ENCODE peak calls at places on chromosomes 5 and 9, in eight cellular contexts. Q, R, T, A, D, P, J and I are unnamed samples.

GRCh38 chr9:91038483-91039124 is 237.0 kb downstream of the SYK start:
- DNase-seq in Q (no peak), R (no peak), T (no peak), A (no peak), D (no peak), P (no peak), J (no peak), I (no peak)

GRCh38 chr5:67305913-67306710 is 109.5 kb upstream of the CD180 start:
- DNase-seq in Q (no peak), R (no peak), T (peak; percentile 56), A (no peak), D (no peak), P (no peak), J (no peak), I (peak; percentile 19)

GRCh38 chr5:122465086-122465485 is 153.0 kb downstream of the SNCAIP start:
- DNase-seq in Q (no peak), R (no peak), T (no peak), A (no peak), D (no peak), P (no peak), J (no peak), I (no peak)

GRCh38 chr5:142913728-142914338 is 143.7 kb downstream of the ARHGAP26 start:
- DNase-seq in Q (no peak), R (no peak), T (no peak), A (no peak), D (no peak), P (no peak), J (no peak), I (no peak)

GRCh38 chr5:17898766-17899165 is 264.5 kb downstream of the TAF11L14 start:
- DNase-seq in Q (no peak), R (no peak), T (no peak), A (no peak), D (no peak), P (no peak), J (no peak), I (no peak)

GRCh38 chr5:171336486-171337206 is 27.6 kb downstream of the TLX3 start:
- DNase-seq in Q (no peak), R (no peak), T (peak; percentile 64), A (no peak), D (no peak), P (peak; percentile 51), J (peak; percentile 32), I (no peak)

GRCh38 chr9:129697111-129697955 is 31.9 kb downstream of the PRRX2 start:
- DNase-seq in Q (peak; percentile 76), R (peak; percentile 87), T (peak; percentile 78), A (peak; percentile 38), D (peak; percentile 14), P (peak; percentile 44), J (peak; percentile 60), I (no peak)

GRCh38 chr5:58477760-58478159 is 13.5 kb upstream of the GAPT start:
- DNase-seq in Q (no peak), R (no peak), T (no peak), A (no peak), D (no peak), P (no peak), J (no peak), I (no peak)

GRCh38 chr9:127763918-127764384 is 14.5 kb downstream of the SH2D3C start:
- DNase-seq in Q (peak; percentile 67), R (no peak), T (no peak), A (no peak), D (no peak), P (peak; percentile 78), J (no peak), I (no peak)

GRCh38 chr5:129474544-129474943 is 14.4 kb downstream of the ADAMTS19 start:
- DNase-seq in Q (no peak), R (no peak), T (no peak), A (no peak), D (no peak), P (no peak), J (no peak), I (no peak)

GRCh38 chr5:107782770-107783169 is 112.0 kb upstream of the EFNA5 start:
- DNase-seq in Q (no peak), R (no peak), T (no peak), A (no peak), D (no peak), P (no peak), J (no peak), I (no peak)

GRCh38 chr9:37575511-37575914 is 667 bp downstream of the FBXO10 start:
- DNase-seq in Q (no peak), R (no peak), T (no peak), A (no peak), D (no peak), P (no peak), J (no peak), I (peak; percentile 31)

GRCh38 chr5:81575924-81576323 is 175.0 kb downstream of the SSBP2 start:
- DNase-seq in Q (no peak), R (no peak), T (no peak), A (no peak), D (no peak), P (no peak), J (no peak), I (no peak)

GRCh38 chr5:99104538-99105132 is 175.8 kb upstream of the CHD1 start:
- DNase-seq in Q (no peak), R (no peak), T (peak; percentile 30), A (no peak), D (no peak), P (no peak), J (peak; percentile 8), I (no peak)

GRCh38 chr9:89278551-89278950 is 32.4 kb upstream of the CKS2 start:
- DNase-seq in Q (no peak), R (no peak), T (peak; percentile 10), A (no peak), D (no peak), P (no peak), J (no peak), I (no peak)

GRCh38 chr5:95422842-95423241 is 31.7 kb downstream of the FAM81B start:
- DNase-seq in Q (no peak), R (no peak), T (no peak), A (no peak), D (no peak), P (no peak), J (no peak), I (no peak)

GRCh38 chr9:137639303-137640051 is 20.7 kb downstream of the EHMT1 start:
- DNase-seq in Q (no peak), R (no peak), T (no peak), A (no peak), D (no peak), P (no peak), J (no peak), I (peak; percentile 78)

GRCh38 chr5:57495285-57495684 is 12.7 kb upstream of the ACTBL2 start:
- DNase-seq in Q (no peak), R (no peak), T (no peak), A (no peak), D (no peak), P (no peak), J (no peak), I (no peak)

GRCh38 chr9:116154334-116154975 is 864 bp downstream of the PAPPA start:
- DNase-seq in Q (peak; percentile 59), R (no peak), T (no peak), A (no peak), D (peak; percentile 17), P (peak; percentile 29), J (no peak), I (peak; percentile 27)

GRCh38 chr9:116154976-116155699 is 1.5 kb downstream of the PAPPA start:
- DNase-seq in Q (no peak), R (peak; percentile 76), T (peak; percentile 82), A (no peak), D (no peak), P (peak; percentile 20), J (no peak), I (peak; percentile 31)

GRCh38 chr9:116155700-116156045 is 2.1 kb downstream of the PAPPA start:
- DNase-seq in Q (no peak), R (no peak), T (peak; percentile 75), A (no peak), D (no peak), P (no peak), J (no peak), I (no peak)

GRCh38 chr9:116157436-116158138 is 4.0 kb downstream of the PAPPA start:
- DNase-seq in Q (no peak), R (no peak), T (peak; percentile 60), A (no peak), D (no peak), P (peak; percentile 17), J (peak; percentile 65), I (no peak)

GRCh38 chr9:116156621-116157314 is 3.2 kb downstream of the PAPPA start:
- DNase-seq in Q (peak; percentile 86), R (peak; percentile 88), T (peak; percentile 78), A (no peak), D (no peak), P (peak; percentile 56), J (peak; percentile 72), I (no peak)
- TF ChIP-seq CTCF in Q (peak; percentile 7), R (no peak), T (no peak), A (no peak), D (no peak), P (no peak), J (no peak), I (no peak)

DNA sequence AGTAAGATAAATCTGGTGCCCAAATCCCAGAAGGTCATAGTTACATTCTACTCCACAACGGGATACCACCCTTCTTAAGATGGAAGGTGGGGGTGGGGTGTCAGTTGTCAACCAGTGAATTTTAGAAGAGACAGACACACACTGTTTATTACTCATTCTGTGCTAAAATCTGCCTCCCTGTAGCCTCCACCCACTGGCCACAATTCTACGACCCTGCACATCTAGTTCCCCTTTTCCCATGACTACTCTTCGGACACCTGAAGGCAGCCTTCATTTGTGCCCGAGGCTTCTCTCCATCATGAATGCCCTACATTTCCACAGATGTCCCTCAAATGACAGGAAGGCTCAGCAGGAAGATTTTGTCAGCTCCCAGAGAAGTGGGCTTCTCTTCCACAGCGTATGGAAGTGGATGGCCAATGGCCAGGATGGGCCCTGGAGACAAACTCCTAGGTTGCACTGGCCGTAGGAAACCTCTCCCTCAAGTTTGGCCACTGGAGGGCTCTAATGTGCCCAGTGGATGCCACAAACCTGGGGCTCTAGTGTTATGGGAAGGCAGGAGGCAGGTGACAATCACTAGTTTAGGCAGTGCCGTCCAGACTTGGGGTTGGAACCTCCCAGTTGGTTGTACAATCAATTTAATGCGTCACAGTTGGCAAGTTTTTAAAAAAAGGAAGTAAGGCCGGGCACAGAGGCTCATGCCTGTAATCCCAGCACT is 46.6 kb downstream of the PTPN3 start:
- DNase-seq in Q (no peak), R (no peak), T (no peak), A (no peak), D (no peak), P (peak; percentile 45), J (no peak), I (no peak)
- TF ChIP-seq CTCF in Q (no peak), R (no peak), T (no peak), A (no peak), D (no peak), P (no peak), J (no peak), I (no peak)

DNA sequence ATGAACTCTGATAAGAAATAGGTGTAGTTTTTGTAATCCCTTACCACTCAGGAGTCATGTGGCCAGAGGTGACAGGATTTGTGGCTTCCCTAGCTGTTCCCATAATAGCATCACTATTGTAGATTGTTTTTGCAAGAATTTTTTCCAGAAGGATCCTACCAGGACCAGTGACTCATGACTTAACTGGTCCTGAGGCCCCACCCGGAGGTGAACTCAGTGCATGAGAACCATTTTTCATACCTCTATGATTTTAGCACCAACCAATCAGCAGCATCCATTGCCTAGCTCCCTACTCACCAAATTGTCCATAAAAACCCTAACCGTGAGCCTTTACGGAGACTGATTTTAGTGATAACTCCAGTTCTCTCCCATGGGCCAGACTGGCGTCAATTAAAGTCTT is 484.8 kb downstream of the PSAT1 start:
- DNase-seq in Q (no peak), R (no peak), T (peak; percentile 30), A (no peak), D (no peak), P (no peak), J (no peak), I (no peak)
- TF ChIP-seq CTCF in Q (no peak), R (no peak), T (peak; percentile 17), A (no peak), D (no peak), P (no peak), J (no peak), I (no peak)

GRCh38 chr9:3954228-3954949 is 345.5 kb downstream of the GLIS3 start:
- DNase-seq in Q (no peak), R (no peak), T (no peak), A (no peak), D (no peak), P (no peak), J (no peak), I (no peak)
- TF ChIP-seq CTCF in Q (no peak), R (no peak), T (no peak), A (no peak), D (no peak), P (no peak), J (no peak), I (no peak)